ENCODE peak calls at places on chromosomes 11 and 22, in ten cellular contexts. G is OCI-LY7, I is bronchial epithelial cell, K is body of pancreas, V is heart left ventricle, Y is K562, N is tibial artery, P is sigmoid colon, X is transverse colon, B is heart right ventricle. Z is an unnamed sample.
A peak's percentile ranks its signal among the peaks of the same experiment; 100 is the strongest.

GRCh38 chr11:1863352-1864215 is 10.7 kb downstream of the LSP1 start:
- DNase-seq in G (no peak), N (peak; percentile 90), I (peak; percentile 53), X (peak; percentile 66), B (peak; percentile 89), P (peak; percentile 94), V (peak; percentile 94), K (peak; percentile 91), Y (peak; percentile 33), Z (peak; percentile 87)

GRCh38 chr22:46028069-46028991 is 51.4 kb upstream of the WNT7B start:
- DNase-seq in P (peak; percentile 61), V (no peak), Y (no peak), X (no peak), K (peak; percentile 20), N (peak; percentile 13), B (no peak), G (no peak), I (no peak), Z (peak; percentile 27)

GRCh38 chr22:17167486-17167885 is 8.4 kb upstream of the HDHD5 start:
- DNase-seq in P (no peak), K (peak; percentile 48), B (peak; percentile 74), N (no peak), V (peak; percentile 78), Y (no peak), G (no peak), I (no peak), X (no peak), Z (no peak)

GRCh38 chr11:113249491-113249763 is 65.0 kb upstream of the TTC12 start:
- DNase-seq in P (no peak), N (no peak), X (no peak), Y (peak; percentile 15), K (no peak), I (no peak), G (no peak), B (no peak), V (no peak), Z (no peak)

GRCh38 chr11:111574373-111575230 is 27.6 kb upstream of the SIK2 start:
- DNase-seq in B (no peak), P (no peak), V (no peak), N (no peak), Y (peak; percentile 37), X (no peak), K (no peak), G (peak; percentile 50), I (no peak), Z (no peak)

GRCh38 chr11:122226810-122227379 is 110.9 kb upstream of the BLID start:
- DNase-seq in Y (no peak), N (no peak), I (no peak), P (no peak), V (no peak), G (no peak), B (no peak), X (no peak), K (no peak), Z (no peak)

GRCh38 chr11:69297926-69298777 is 4.2 kb downstream of the MYEOV start:
- DNase-seq in B (peak; percentile 84), P (peak; percentile 83), K (peak; percentile 60), X (peak; percentile 85), Y (peak; percentile 83), G (peak; percentile 57), I (peak; percentile 72), V (peak; percentile 87), N (peak; percentile 88), Z (peak; percentile 42)

GRCh38 chr22:27598792-27599191 is 202.8 kb downstream of the MN1 start:
- DNase-seq in V (no peak), B (no peak), K (no peak), G (no peak), P (no peak), I (no peak), X (no peak), N (no peak), Y (no peak), Z (no peak)

GRCh38 chr22:19396561-19396933 is 35.0 kb downstream of the HIRA start:
- DNase-seq in G (no peak), X (no peak), N (no peak), I (no peak), V (no peak), P (no peak), K (no peak), B (no peak), Y (peak; percentile 87), Z (no peak)

GRCh38 chr22:19396934-19397728 is 34.4 kb downstream of the HIRA start:
- DNase-seq in K (no peak), Y (peak; percentile 100), G (no peak), I (no peak), X (no peak), N (no peak), B (no peak), P (no peak), V (no peak), Z (no peak)

GRCh38 chr22:19398206-19398605 is 33.3 kb downstream of the HIRA start:
- DNase-seq in N (no peak), P (no peak), Y (no peak), I (no peak), B (no peak), V (no peak), K (no peak), X (no peak), G (no peak), Z (no peak)

GRCh38 chr22:19398680-19399079 is 32.9 kb downstream of the HIRA start:
- DNase-seq in Y (peak; percentile 46), V (no peak), P (no peak), I (no peak), B (no peak), X (no peak), K (no peak), N (no peak), G (no peak), Z (no peak)

DNA sequence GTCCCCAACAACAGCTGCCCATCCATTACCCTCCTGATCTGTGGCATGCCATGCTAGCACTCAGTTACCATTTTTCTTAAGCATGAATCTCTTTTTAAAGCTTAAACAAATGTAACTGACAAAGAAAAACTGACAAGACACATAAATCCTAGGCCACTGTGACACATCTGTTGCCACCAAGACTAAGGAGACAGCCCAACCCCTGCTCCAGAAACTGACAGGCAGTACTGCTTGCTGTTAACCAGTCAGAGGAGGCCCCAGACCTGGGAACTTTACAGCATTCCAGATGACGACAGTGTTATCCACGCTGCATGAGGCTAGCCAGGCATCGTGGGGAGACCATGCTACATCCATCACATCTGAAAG is 33.8 kb downstream of the HIRA start:
- DNase-seq in I (no peak), N (no peak), G (no peak), K (no peak), P (no peak), Y (peak; percentile 76), B (no peak), X (no peak), V (no peak), Z (no peak)
- H3K36me3 ChIP-seq in I (peaks cover 35% of the 10 kb centered on the region), N (peaks cover 85% of the 10 kb centered on the region), G (peaks cover 93% of the 10 kb centered on the region), K (peaks cover 27% of the 10 kb centered on the region), P (peaks cover 97% of the 10 kb centered on the region), Y (peaks cover 94% of the 10 kb centered on the region), B (peaks cover 99% of the 10 kb centered on the region), X (peaks cover 20% of the 10 kb centered on the region), V (peaks cover 92% of the 10 kb centered on the region), Z (no peaks in the 10 kb centered on the region)

GRCh38 chr11:46296520-46297448 is 19.3 kb downstream of the CREB3L1 start:
- DNase-seq in X (no peak), I (no peak), K (peak; percentile 70), B (peak; percentile 61), Y (peak; percentile 98), N (no peak), V (peak; percentile 77), G (no peak), P (peak; percentile 83), Z (peak; percentile 86)
- TF ChIP-seq CTCF in X (no peak), I (peak; percentile 45), K (peak; percentile 25), B (peak; percentile 49), Y (peak; percentile 93), N (peak; percentile 11), V (peak; percentile 44), G (no peak), P (peak; percentile 30), Z (peak; percentile 48)

GRCh38 chr22:20944042-20944441 is 23.0 kb upstream of the AIFM3 start:
- DNase-seq in Y (no peak), K (no peak), P (no peak), N (no peak), G (no peak), V (no peak), X (no peak), I (no peak), B (no peak), Z (no peak)
- H3K36me3 ChIP-seq in Y (peaks cover 85% of the 10 kb centered on the region), K (no peaks in the 10 kb centered on the region), P (no peaks in the 10 kb centered on the region), N (peaks cover 3% of the 10 kb centered on the region), G (peaks cover 77% of the 10 kb centered on the region), V (peaks cover 5% of the 10 kb centered on the region), X (no peaks in the 10 kb centered on the region), I (peaks cover 2% of the 10 kb centered on the region), B (peaks cover 5% of the 10 kb centered on the region), Z (no peaks in the 10 kb centered on the region)

GRCh38 chr11:749731-750130 is 2.5 kb downstream of the TALDO1 start:
- DNase-seq in P (no peak), I (no peak), G (no peak), K (no peak), B (no peak), V (no peak), X (no peak), N (no peak), Y (no peak), Z (no peak)

GRCh38 chr11:748007-748359 is 719 bp downstream of the TALDO1 start:
- DNase-seq in X (peak; percentile 22), Y (peak; percentile 55), N (no peak), G (no peak), K (no peak), B (no peak), P (peak; percentile 64), I (no peak), V (no peak), Z (no peak)

GRCh38 chr11:742571-743201 is 4.6 kb upstream of the TALDO1 start:
- DNase-seq in Y (no peak), B (no peak), X (no peak), V (no peak), K (no peak), G (no peak), P (no peak), N (no peak), I (no peak), Z (no peak)

GRCh38 chr11:746289-747175 is 732 bp upstream of the TALDO1 start:
- DNase-seq in K (peak; percentile 57), Y (peak; percentile 53), G (peak; percentile 35), P (peak; percentile 65), B (no peak), V (no peak), I (peak; percentile 28), N (no peak), X (no peak), Z (no peak)

DNA sequence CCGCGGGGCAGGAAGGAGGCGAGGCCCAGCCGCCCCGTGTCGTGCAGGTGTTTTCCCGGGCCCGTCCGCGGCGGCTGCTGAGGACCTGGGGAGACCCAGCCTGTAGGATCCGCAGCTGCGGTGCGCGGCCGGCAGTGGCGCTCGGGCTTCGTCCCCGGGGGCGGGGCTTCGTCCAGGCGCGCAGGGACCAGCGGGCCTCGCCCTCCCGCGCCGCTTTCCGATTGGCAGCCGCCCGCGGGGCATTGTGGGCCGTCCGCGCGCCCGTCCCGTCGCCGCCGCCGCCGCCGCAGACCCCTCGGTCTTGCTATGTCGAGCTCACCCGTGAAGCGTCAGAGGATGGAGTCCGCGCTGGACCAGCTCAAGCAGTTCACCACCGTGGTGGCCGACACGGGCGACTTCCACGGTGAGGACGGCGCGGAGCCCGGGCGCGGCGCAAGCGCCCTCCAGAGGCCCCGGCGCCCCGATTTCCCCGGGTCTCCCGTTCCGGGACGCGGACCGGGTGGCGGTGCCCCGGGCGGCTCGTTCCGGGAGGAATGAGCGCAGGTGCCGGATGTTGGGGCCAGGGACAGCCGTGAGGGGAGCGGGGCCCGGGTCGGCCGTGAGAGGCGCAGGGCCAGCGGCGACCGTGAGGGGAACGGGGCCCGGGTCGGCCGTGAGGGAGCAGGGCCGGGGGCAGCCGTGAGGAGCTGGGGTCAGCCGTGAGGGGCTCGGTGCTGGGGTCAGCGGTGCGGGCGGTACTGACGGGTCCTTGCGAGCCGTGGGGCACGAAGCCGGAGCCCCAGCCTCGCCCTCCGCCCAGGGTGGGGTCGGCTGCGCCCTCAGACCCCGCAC is at the start of gene TALDO1:
- DNase-seq in V (peak; percentile 97), P (peak; percentile 95), N (peak; percentile 86), K (peak; percentile 94), I (peak; percentile 64), Y (peak; percentile 96), G (peak; percentile 94), B (peak; percentile 90), X (peak; percentile 94), Z (peak; percentile 91)
- TF ChIP-seq CTCF in V (peak; percentile 24), P (no peak), N (peak; percentile 39), K (peak; percentile 54), I (peak; percentile 34), Y (peak; percentile 21), G (peak; percentile 49), B (peak; percentile 33), X (no peak), Z (peak; percentile 44)